ENCODE peak calls at places on chromosome 13, in five cellular contexts. D is activated naive CD4-positive, alpha-beta T cell; U is HEK293T; M is NCI-H345; E is B cell. R is an unnamed sample.

GRCh38 chr13:93529961-93530360 is 303.4 kb downstream of the GPC6 start:
- DNase-seq in D (no peak), U (no peak), M (no peak), E (no peak), R (no peak)

GRCh38 chr13:49814551-49815270 is 22.2 kb upstream of the KPNA3 start:
- DNase-seq in D (no peak), U (no peak), M (no peak), E (no peak), R (no peak)

GRCh38 chr13:28012896-28013295 is 24.4 kb upstream of the URAD start:
- DNase-seq in D (no peak), U (no peak), M (no peak), E (no peak), R (no peak)

GRCh38 chr13:109271555-109271954 is 514.8 kb downstream of the IRS2 start:
- DNase-seq in D (no peak), U (no peak), M (no peak), E (no peak), R (no peak)

GRCh38 chr13:100513987-100514670 is 74.5 kb downstream of the GGACT start:
- DNase-seq in D (no peak), U (no peak), M (peak), E (no peak), R (no peak)

GRCh38 chr13:26584713-26585112 is 27.2 kb downstream of the WASF3 start:
- DNase-seq in D (no peak), U (no peak), M (no peak), E (no peak), R (peak)

GRCh38 chr13:37791699-37792098 is 77.9 kb downstream of the TRPC4 start:
- DNase-seq in D (no peak), U (no peak), M (no peak), E (no peak), R (no peak)

GRCh38 chr13:78621086-78621485 is 17.7 kb upstream of the POU4F1 start:
- DNase-seq in D (no peak), U (no peak), M (no peak), E (no peak), R (no peak)

GRCh38 chr13:110915874-110916670 is 1.2 kb upstream of the ANKRD10 start:
- DNase-seq in D (no peak), U (no peak), M (no peak), E (no peak), R (no peak)

GRCh38 chr13:113058988-113059850 is 46.4 kb upstream of the F7 start:
- DNase-seq in D (no peak), U (no peak), M (no peak), E (no peak), R (no peak)

GRCh38 chr13:20160346-20161274 is at the start of gene GJA3:
- DNase-seq in D (peak), U (peak), M (peak), E (no peak), R (peak)

GRCh38 chr13:46202956-46203355 is 8.8 kb upstream of the LRRC63 start:
- DNase-seq in D (no peak), U (no peak), M (no peak), E (no peak), R (no peak)

GRCh38 chr13:65631078-65631477 is 1599.1 kb downstream of the PCDH9 start:
- DNase-seq in D (no peak), U (no peak), M (no peak), E (no peak), R (no peak)

GRCh38 chr13:113493315-113493951 is 2.9 kb upstream of the DCUN1D2 start:
- DNase-seq in D (no peak), U (peak), M (peak), E (no peak), R (peak)

GRCh38 chr13:60887711-60888110 is 490.7 kb downstream of the TDRD3 start:
- DNase-seq in D (no peak), U (no peak), M (no peak), E (no peak), R (no peak)

GRCh38 chr13:32941368-32941767 is 74.9 kb upstream of the KL start:
- DNase-seq in D (no peak), U (no peak), M (no peak), E (no peak), R (no peak)

GRCh38 chr13:98909016-98909415 is 68.8 kb downstream of the DOCK9 start:
- DNase-seq in D (no peak), U (no peak), M (no peak), E (no peak), R (no peak)

GRCh38 chr13:85313761-85314503 is 485.3 kb downstream of the SLITRK6 start:
- DNase-seq in D (no peak), U (peak), M (peak), E (no peak), R (peak)

GRCh38 chr13:89255844-89256406 is 1584.8 kb downstream of the SLITRK5 start:
- DNase-seq in D (no peak), U (no peak), M (no peak), E (no peak), R (no peak)

GRCh38 chr13:49865174-49865573 is 71.0 kb downstream of the SPRYD7 start:
- DNase-seq in D (no peak), U (no peak), M (no peak), E (no peak), R (no peak)

GRCh38 chr13:93948523-93948922 is 531.0 kb downstream of the DCT start:
- DNase-seq in D (no peak), U (no peak), M (no peak), E (no peak), R (no peak)

GRCh38 chr13:53382008-53382407 is 353.4 kb downstream of the OLFM4 start:
- DNase-seq in D (no peak), U (no peak), M (no peak), E (no peak), R (peak)

GRCh38 chr13:102097708-102098107 is 304.1 kb downstream of the FGF14 start:
- DNase-seq in D (no peak), U (no peak), M (peak), E (no peak), R (no peak)

GRCh38 chr13:48634631-48635030 is 19.1 kb upstream of the CYSLTR2 start:
- DNase-seq in D (no peak), U (no peak), M (no peak), E (no peak), R (no peak)

GRCh38 chr13:99392806-99393135 is 85.6 kb upstream of the GPR183 start:
- DNase-seq in D (no peak), U (no peak), M (no peak), E (no peak), R (no peak)

GRCh38 chr13:51125495-51126226 is 14.6 kb upstream of the C13orf42 start:
- DNase-seq in D (no peak), U (peak), M (peak), E (no peak), R (peak)

GRCh38 chr13:61664821-61665705 is 249.4 kb upstream of the PCDH20 start:
- DNase-seq in D (no peak), U (no peak), M (peak), E (no peak), R (no peak)

R was measured in HAP-1.